ENCODE peak calls at places on chromosomes 12 and 14, in eight cellular contexts. R is CD8-positive, alpha-beta T cell; L is OCI-LY7; W is cardiac muscle cell; B is DND-41; H is upper lobe of right lung; N is astrocyte; D is colonic mucosa. K is an unnamed sample.
A peak's percentile ranks its signal among the peaks of the same experiment; 100 is the strongest.

GRCh38 chr12:128551266-128552025 is 272.3 kb downstream of the SLC15A4 start:
- DNase-seq in L (peak; percentile 61), N (no peak), R (no peak), W (no peak), H (no peak), D (no peak), B (no peak), K (no peak)

GRCh38 chr14:80390911-80391310 is 179.6 kb upstream of the DIO2 start:
- DNase-seq in R (no peak), B (no peak), N (peak; percentile 85), D (no peak), L (no peak), H (no peak), W (peak; percentile 53), K (no peak)

GRCh38 chr14:102695172-102695569 is 82.1 kb upstream of the TRAF3 start:
- DNase-seq in H (no peak), D (no peak), N (no peak), R (no peak), L (no peak), W (no peak), B (no peak), K (no peak)

GRCh38 chr12:3222935-3223334 is 145.8 kb downstream of the TSPAN9 start:
- DNase-seq in D (no peak), N (peak; percentile 30), H (no peak), W (no peak), B (no peak), L (no peak), R (no peak), K (no peak)

GRCh38 chr12:93050026-93050747 is 121.1 kb upstream of the EEA1 start:
- DNase-seq in D (no peak), W (peak; percentile 67), L (no peak), H (no peak), N (peak; percentile 46), R (no peak), B (no peak), K (no peak)

GRCh38 chr14:105192866-105193731 is 12.0 kb upstream of the NUDT14 start:
- DNase-seq in N (peak; percentile 28), D (no peak), H (no peak), B (no peak), R (no peak), W (peak; percentile 41), L (no peak), K (no peak)

GRCh38 chr14:72810201-72810600 is 83.7 kb downstream of the DPF3 start:
- DNase-seq in D (no peak), N (no peak), R (peak; percentile 4), W (no peak), B (no peak), H (no peak), L (no peak), K (no peak)

GRCh38 chr14:105094193-105094907 is 29.1 kb upstream of the GPR132 start:
- DNase-seq in H (peak; percentile 67), N (no peak), R (no peak), L (no peak), B (no peak), W (no peak), D (no peak), K (no peak)

GRCh38 chr12:48978291-48978740 is at the start of gene WNT1:
- DNase-seq in D (no peak), B (no peak), L (no peak), N (no peak), W (no peak), H (no peak), R (no peak), K (no peak)

GRCh38 chr12:122505419-122506051 is 4.8 kb upstream of the ZCCHC8 start:
- DNase-seq in L (no peak), W (peak; percentile 32), N (no peak), H (no peak), D (no peak), B (no peak), R (no peak), K (no peak)

GRCh38 chr14:59707778-59708635 is 131.4 kb upstream of the CCDC175 start:
- DNase-seq in D (no peak), B (no peak), W (peak; percentile 36), H (no peak), N (no peak), R (no peak), L (no peak), K (no peak)

GRCh38 chr12:121285856-121286255 is 10.7 kb downstream of the CAMKK2 start:
- DNase-seq in W (no peak), H (no peak), R (no peak), B (no peak), L (no peak), N (no peak), D (no peak), K (no peak)

GRCh38 chr12:27280412-27280811 is 36.3 kb downstream of the STK38L start:
- DNase-seq in B (no peak), N (no peak), W (no peak), D (peak; percentile 72), L (no peak), H (no peak), R (no peak), K (no peak)

GRCh38 chr12:100926669-100927248 is 132.2 kb downstream of the ANO4 start:
- DNase-seq in H (no peak), N (peak; percentile 15), W (peak; percentile 49), B (no peak), L (no peak), D (peak; percentile 23), R (no peak), K (no peak)

GRCh38 chr12:107411792-107412535 is 273.6 kb upstream of the PWP1 start:
- DNase-seq in B (no peak), R (no peak), W (no peak), H (no peak), D (no peak), N (peak; percentile 66), L (no peak), K (no peak)

GRCh38 chr12:128969480-128970055 is 116.3 kb downstream of the GLT1D1 start:
- DNase-seq in N (no peak), L (peak; percentile 52), D (no peak), H (peak; percentile 69), B (peak; percentile 60), R (no peak), W (no peak), K (peak; percentile 14)

GRCh38 chr12:9646794-9647622 is 22.5 kb upstream of the CLEC2D start:
- DNase-seq in W (peak; percentile 50), D (no peak), L (peak; percentile 52), H (no peak), N (peak; percentile 55), R (no peak), B (peak; percentile 47), K (no peak)

DNA sequence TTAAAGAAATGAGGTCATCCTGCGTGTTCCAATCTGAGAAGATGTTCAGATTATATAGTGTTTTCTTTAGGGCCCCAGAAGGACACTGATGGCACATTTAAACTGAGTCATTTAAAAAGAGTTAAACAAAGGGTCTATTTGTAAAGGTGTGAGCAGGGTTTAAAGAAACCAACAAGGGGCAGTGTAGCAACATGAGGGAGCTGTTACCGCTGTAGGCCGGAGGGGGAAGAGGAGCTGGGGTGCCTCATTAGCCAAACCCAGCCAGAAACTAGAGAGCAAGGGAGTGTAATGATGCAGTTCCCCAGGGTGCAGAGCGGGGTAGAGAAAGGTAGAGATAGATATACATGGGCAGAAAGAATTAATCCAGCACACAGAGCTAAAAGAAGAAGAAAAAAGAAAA is 160.4 kb downstream of the TBX5 start:
- DNase-seq in H (no peak), N (no peak), L (no peak), D (no peak), R (no peak), W (peak; percentile 51), B (no peak), K (no peak)
- TF ChIP-seq CTCF in H (no peak), N (no peak), L (no peak), D (no peak), R (no peak), W (peak; percentile 35), B (no peak), K (no peak)

GRCh38 chr14:24171422-24172260 is at the start of gene REC8:
- DNase-seq in D (peak; percentile 64), R (peak; percentile 62), B (no peak), N (peak; percentile 93), L (no peak), W (peak; percentile 98), H (peak; percentile 85), K (peak; percentile 85)
- H3K4me3 ChIP-seq in D (peak within 1 kb of the TSS; percentile 25), R (peak within 1 kb of the TSS; percentile 53), B (no peak within 1 kb of the TSS), N (peak within 1 kb of the TSS; percentile 50), L (no peak within 1 kb of the TSS), W (peak within 1 kb of the TSS; percentile 21), H (peak within 1 kb of the TSS; percentile 37), K (no peak within 1 kb of the TSS)

GRCh38 chr12:54257332-54257731 is 22.6 kb downstream of the CBX5 start:
- DNase-seq in B (no peak), W (no peak), H (no peak), D (no peak), L (no peak), R (no peak), N (no peak), K (no peak)

GRCh38 chr12:54258286-54258685 is 21.6 kb downstream of the CBX5 start:
- DNase-seq in R (no peak), N (peak; percentile 64), B (no peak), D (no peak), L (no peak), H (no peak), W (peak; percentile 54), K (no peak)

GRCh38 chr12:54249489-54249888 is 30.4 kb downstream of the CBX5 start:
- DNase-seq in R (no peak), B (no peak), H (no peak), N (no peak), D (no peak), L (no peak), W (no peak), K (no peak)

GRCh38 chr12:54251667-54252284 is 28.1 kb downstream of the CBX5 start:
- DNase-seq in W (peak; percentile 72), H (no peak), N (peak; percentile 22), B (no peak), L (peak; percentile 62), D (no peak), R (no peak), K (peak; percentile 40)

GRCh38 chr12:54253240-54253639 is 26.7 kb downstream of the CBX5 start:
- DNase-seq in H (no peak), B (no peak), R (no peak), D (no peak), N (no peak), L (no peak), W (no peak), K (no peak)
- H3K36me3 ChIP-seq in H (peaks cover 57% of the 10 kb centered on the region), B (peaks cover 87% of the 10 kb centered on the region), R (peaks cover 12% of the 10 kb centered on the region), D (no peaks in the 10 kb centered on the region), N (peaks cover 39% of the 10 kb centered on the region), L (peaks cover 91% of the 10 kb centered on the region), W (peaks cover 34% of the 10 kb centered on the region), K (peaks cover 4% of the 10 kb centered on the region)

GRCh38 chr14:22177870-22178269 is 411.2 kb downstream of the DAD1 start:
- DNase-seq in B (peak; percentile 59), W (peak; percentile 10), L (no peak), H (no peak), D (no peak), R (no peak), N (peak; percentile 13), K (no peak)

GRCh38 chr14:22176930-22177329 is 412.1 kb downstream of the DAD1 start:
- DNase-seq in H (no peak), L (no peak), R (no peak), D (no peak), W (no peak), B (peak; percentile 21), N (no peak), K (no peak)

GRCh38 chr14:22179190-22179589 is 409.8 kb downstream of the DAD1 start:
- DNase-seq in L (no peak), B (no peak), W (no peak), D (no peak), N (no peak), H (no peak), R (no peak), K (no peak)

GRCh38 chr14:22178330-22178981 is 410.6 kb downstream of the DAD1 start:
- DNase-seq in H (no peak), W (peak; percentile 3), N (no peak), D (no peak), B (peak; percentile 68), R (no peak), L (no peak), K (no peak)

GRCh38 chr14:22180045-22180444 is 409.0 kb downstream of the DAD1 start:
- DNase-seq in W (no peak), B (no peak), D (no peak), L (no peak), H (no peak), R (no peak), N (no peak), K (no peak)
- TF ChIP-seq CTCF in W (no peak), B (peak; percentile 18), D (no peak), L (peak; percentile 15), H (no peak), R (no peak), N (no peak), K (no peak)

K was measured in mucosa of descending colon.